ENCODE peak calls at places on chromosome 17, in five cellular contexts. S is BJ, V is HFFc6, J is stomach, X is neural crest cell. O is an unnamed sample.

GRCh38 chr17:75844530-75845057 is 390 bp upstream of the UNC13D start:
- DNase-seq in J (peak), V (no peak), S (no peak), X (no peak), O (no peak)

GRCh38 chr17:17910060-17910459 is 62.1 kb downstream of the TOM1L2 start:
- DNase-seq in S (no peak), J (no peak), V (no peak), X (no peak), O (no peak)

GRCh38 chr17:59451706-59452105 is 113.7 kb upstream of the DHX40 start:
- DNase-seq in V (peak), S (no peak), J (no peak), X (no peak), O (peak)

GRCh38 chr17:19363460-19364035 is 1.0 kb upstream of the B9D1 start:
- DNase-seq in V (no peak), J (no peak), X (no peak), S (no peak), O (no peak)

GRCh38 chr17:10421211-10421610 is 539 bp downstream of the MYH8 start:
- DNase-seq in X (no peak), J (no peak), S (no peak), V (no peak), O (no peak)

GRCh38 chr17:82128287-82128686 is 30.3 kb upstream of the FASN start:
- DNase-seq in V (no peak), X (no peak), J (no peak), S (no peak), O (no peak)

GRCh38 chr17:77693301-77693700 is 265.2 kb upstream of the TNRC6C start:
- DNase-seq in J (no peak), V (no peak), X (no peak), S (no peak), O (no peak)

GRCh38 chr17:66632716-66633115 is 202.2 kb upstream of the CACNG5 start:
- DNase-seq in J (no peak), V (no peak), S (no peak), X (no peak), O (no peak)

GRCh38 chr17:36017799-36018198 is at the start of gene CCL23:
- DNase-seq in S (no peak), J (no peak), X (no peak), V (no peak), O (no peak)

GRCh38 chr17:55319933-55320593 is 55.3 kb downstream of the HLF start:
- DNase-seq in X (no peak), V (no peak), S (no peak), J (no peak), O (no peak)

GRCh38 chr17:5883775-5884665 is 186.2 kb upstream of the WSCD1 start:
- DNase-seq in V (no peak), X (no peak), J (no peak), S (no peak), O (no peak)

GRCh38 chr17:31724619-31725018 is 134.4 kb downstream of the COPRS start:
- DNase-seq in J (no peak), S (no peak), V (peak), X (no peak), O (no peak)

GRCh38 chr17:80446645-80447405 is 29.6 kb downstream of the NPTX1 start:
- DNase-seq in J (no peak), X (no peak), S (no peak), V (peak), O (no peak)

GRCh38 chr17:688100-688989 is 26.3 kb downstream of the VPS53 start:
- DNase-seq in V (no peak), S (no peak), J (no peak), X (no peak), O (no peak)
- TF ChIP-seq CTCF in V (peak), S (peak), J (no peak), X (peak), O (peak)

DNA sequence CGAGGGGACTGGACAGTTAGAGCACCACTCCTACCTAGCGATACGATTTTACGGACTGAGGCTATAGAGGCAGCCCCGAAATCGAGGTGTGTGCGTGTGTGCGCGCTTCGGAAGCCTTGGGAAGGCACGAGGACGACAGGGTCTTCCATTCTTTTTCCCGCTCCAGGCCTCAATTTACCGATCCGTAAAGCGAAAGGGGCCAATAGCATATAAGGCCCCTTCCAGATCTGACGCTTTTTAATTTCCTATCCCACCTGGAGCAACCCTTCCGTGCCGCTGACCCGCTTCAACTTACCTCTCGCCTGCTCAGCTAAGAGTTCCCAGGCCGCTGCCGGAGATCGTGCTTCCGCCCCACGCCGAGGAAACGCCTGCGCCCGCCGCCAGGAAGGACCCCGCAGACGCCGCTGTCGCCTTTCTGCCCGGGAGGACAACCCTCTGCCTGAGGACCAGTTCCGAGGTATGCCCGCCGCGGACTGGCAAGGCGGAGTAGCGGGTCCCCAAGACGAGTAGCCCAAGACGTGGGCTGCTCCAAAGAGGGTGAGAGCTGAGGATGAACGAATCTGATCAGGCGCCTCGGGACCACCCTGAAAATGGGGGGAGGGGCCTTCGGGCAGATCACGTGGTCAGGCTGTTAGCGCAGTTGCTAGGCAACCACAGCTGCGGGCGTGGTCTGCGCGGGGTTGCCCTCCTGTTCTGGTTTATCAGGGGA is at the start of gene EFTUD2:
- DNase-seq in J (peak), X (peak), S (no peak), V (peak), O (peak)
- TF ChIP-seq CTCF in J (no peak), X (no peak), S (no peak), V (no peak), O (no peak)

DNA sequence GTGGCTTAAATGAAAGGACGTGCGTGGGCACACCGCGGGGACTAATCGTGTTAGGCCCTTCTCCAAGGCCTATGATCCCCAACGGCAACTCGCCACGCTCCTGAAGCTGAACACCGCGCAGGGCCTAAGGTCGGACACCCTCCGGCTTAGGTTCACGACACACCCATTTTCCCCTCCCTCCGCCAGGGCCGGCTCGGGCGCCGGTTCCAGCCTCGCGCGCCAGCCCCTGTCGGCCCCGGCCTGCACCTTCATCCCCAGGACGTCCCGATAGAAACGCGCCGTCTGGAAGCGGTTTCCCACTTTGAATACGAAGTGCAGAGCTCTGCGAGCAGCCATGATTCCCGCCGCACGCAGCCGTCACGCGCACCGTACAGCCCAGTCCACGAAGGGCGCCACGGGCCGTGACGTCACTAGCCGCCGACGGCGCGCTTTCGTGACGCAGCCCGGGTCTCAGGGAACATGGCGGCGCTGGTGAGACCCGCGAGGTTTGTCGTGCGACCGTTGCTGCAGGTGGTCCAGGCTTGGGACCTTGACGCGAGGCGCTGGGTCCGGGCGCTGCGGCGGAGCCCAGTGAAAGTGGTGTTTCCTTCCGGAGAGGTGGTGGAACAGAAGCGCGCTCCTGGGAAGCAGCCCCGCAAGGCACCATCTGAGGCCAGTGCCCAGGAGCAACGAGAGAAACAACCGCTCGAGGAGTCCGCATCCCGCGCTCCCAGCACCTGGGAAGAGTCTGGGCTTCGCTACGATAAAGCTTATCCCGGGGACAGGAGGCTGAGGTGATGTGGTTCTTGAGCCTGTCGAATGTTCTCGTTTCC is at the start of the genes GLOD4 and MRM3:
- DNase-seq in X (peak), S (peak), V (peak), J (peak), O (peak)
- TF ChIP-seq CTCF in X (peak), S (peak), V (peak), J (no peak), O (no peak)

GRCh38 chr17:37530420-37530819 is 40.7 kb downstream of the DUSP14 start:
- DNase-seq in J (no peak), X (no peak), V (peak), S (no peak), O (no peak)

GRCh38 chr17:37532751-37533150 is 43.1 kb downstream of the DUSP14 start:
- DNase-seq in J (no peak), V (no peak), S (no peak), X (no peak), O (no peak)

GRCh38 chr17:37523715-37524219 is 34.1 kb downstream of the DUSP14 start:
- DNase-seq in S (no peak), J (no peak), V (no peak), X (no peak), O (no peak)

GRCh38 chr17:37521821-37522220 is 32.1 kb downstream of the DUSP14 start:
- DNase-seq in J (no peak), S (no peak), X (no peak), V (no peak), O (no peak)

GRCh38 chr17:37527249-37527851 is 37.7 kb downstream of the DUSP14 start:
- DNase-seq in V (peak), J (no peak), X (no peak), S (no peak), O (peak)
- TF ChIP-seq CTCF in V (peak), J (peak), X (peak), S (peak), O (peak)

DNA sequence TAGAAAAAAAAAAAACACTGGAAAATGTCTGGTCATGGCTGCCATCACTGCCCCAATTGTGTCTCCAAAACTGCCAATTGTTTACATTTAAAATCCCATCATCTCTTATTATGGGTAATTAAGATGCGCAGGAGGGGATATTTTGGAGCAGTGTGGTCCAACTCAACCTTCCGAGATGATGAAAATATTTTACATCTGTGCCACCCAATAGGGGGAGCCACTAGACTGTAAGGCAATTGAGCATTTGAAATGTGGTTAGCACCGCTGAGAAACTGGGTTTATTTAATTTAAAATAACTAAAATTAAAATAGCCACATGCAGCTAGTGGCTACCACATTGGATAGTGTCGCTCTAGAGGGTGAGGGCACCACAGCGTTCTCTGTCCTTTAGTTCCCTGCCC is 3.6 kb downstream of the MPO start:
- DNase-seq in X (no peak), V (no peak), J (no peak), S (no peak), O (no peak)
- TF ChIP-seq CTCF in X (peak), V (peak), J (peak), S (peak), O (peak)

GRCh38 chr17:63826468-63827001 is 696 bp upstream of the PSMC5 start:
- DNase-seq in V (peak), X (no peak), J (no peak), S (no peak), O (no peak)
- TF ChIP-seq CTCF in V (peak), X (no peak), J (no peak), S (no peak), O (no peak)

DNA sequence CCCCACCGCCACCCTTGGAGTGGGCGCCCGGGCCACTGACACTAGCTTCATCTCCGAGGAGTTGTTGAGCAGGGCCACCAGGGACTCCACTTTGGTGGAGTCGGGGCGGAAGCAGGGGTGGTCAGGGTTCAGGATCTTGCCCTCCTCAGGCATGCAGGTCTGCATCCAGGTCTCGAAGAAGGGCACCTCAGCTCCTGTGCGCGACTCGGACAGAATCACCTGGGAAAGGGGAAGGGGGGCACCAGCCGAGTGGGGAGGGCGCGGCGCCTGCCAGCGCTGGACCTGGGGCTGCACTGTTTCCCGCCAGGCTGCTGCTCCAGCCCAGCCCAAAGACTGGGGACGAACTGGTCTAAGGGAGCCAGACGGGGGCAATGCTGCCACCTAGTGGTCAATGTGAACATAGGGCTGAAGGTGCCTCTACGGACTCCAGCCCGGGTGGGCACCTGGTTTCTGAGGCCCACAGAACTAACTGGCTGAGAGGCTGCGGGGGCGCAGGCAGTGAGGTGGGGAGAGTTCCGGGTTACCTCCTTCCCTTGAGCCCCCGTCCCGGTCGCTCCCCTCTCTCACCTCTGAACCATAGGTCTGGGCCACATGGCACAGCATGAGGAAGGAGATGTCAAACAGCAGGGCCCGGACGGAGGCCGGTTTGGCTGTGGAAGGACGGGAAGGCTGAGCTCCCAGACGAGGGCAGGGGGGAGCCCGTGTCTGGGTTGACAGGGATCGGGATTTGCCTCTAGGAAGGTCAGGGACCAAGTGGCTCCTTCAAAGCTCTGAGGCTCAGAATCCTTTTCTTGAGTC is 11.8 kb downstream of the CSF3 start:
- DNase-seq in J (peak), S (no peak), X (peak), V (peak), O (no peak)
- TF ChIP-seq CTCF in J (peak), S (peak), X (peak), V (peak), O (peak)

O was measured in kidney epithelial cell.